ENCODE peak calls at places on chromosomes 13 and 19, in nine cellular contexts. N, V, K, M, L, R, C, G and Q are unnamed samples.

GRCh38 chr13:93689333-93689732 is 462.7 kb downstream of the GPC6 start:
- DNase-seq in L (no peak), V (no peak), R (no peak), M (no peak), N (peak), G (no peak), C (no peak), K (no peak), Q (no peak)

GRCh38 chr13:31035162-31035951 is 102.9 kb downstream of the TEX26 start:
- DNase-seq in M (no peak), G (no peak), K (no peak), C (no peak), N (no peak), V (no peak), R (peak), L (no peak), Q (no peak)

GRCh38 chr19:53037101-53038097 is 7.1 kb upstream of the ERVV-2 start:
- DNase-seq in L (no peak), M (peak), G (peak), N (no peak), R (peak), V (no peak), C (no peak), K (no peak), Q (peak)

GRCh38 chr13:73040968-73041580 is 17.7 kb upstream of the KLF5 start:
- DNase-seq in C (no peak), R (no peak), V (no peak), K (no peak), G (no peak), L (no peak), M (no peak), N (no peak), Q (no peak)

GRCh38 chr13:92838786-92839185 is 387.8 kb upstream of the GPC6 start:
- DNase-seq in K (no peak), R (no peak), N (no peak), M (no peak), C (no peak), V (no peak), G (no peak), L (no peak), Q (peak)

GRCh38 chr13:24267283-24267682 is 42.1 kb upstream of the C1QTNF9 start:
- DNase-seq in K (no peak), N (no peak), R (peak), V (no peak), L (no peak), G (no peak), C (no peak), M (no peak), Q (no peak)

GRCh38 chr13:51315658-51316057 is 23.8 kb upstream of the SERPINE3 start:
- DNase-seq in C (no peak), M (no peak), L (no peak), G (no peak), R (no peak), N (peak), V (no peak), K (no peak), Q (no peak)

GRCh38 chr13:57874530-57874929 is 243.0 kb downstream of the PCDH17 start:
- DNase-seq in V (no peak), M (no peak), K (no peak), G (no peak), C (no peak), R (peak), N (no peak), L (no peak), Q (no peak)

GRCh38 chr13:111373486-111373885 is 53.0 kb downstream of the TEX29 start:
- DNase-seq in G (no peak), M (no peak), L (no peak), N (no peak), V (no peak), K (no peak), C (no peak), R (no peak), Q (no peak)

GRCh38 chr19:17830567-17831418 is 9.5 kb upstream of the INSL3 start:
- DNase-seq in C (peak), V (peak), G (peak), N (peak), K (peak), M (peak), R (peak), L (peak), Q (peak)

GRCh38 chr19:45496349-45496953 is 396 bp downstream of the RTN2 start:
- DNase-seq in G (no peak), L (no peak), M (peak), V (no peak), N (peak), K (no peak), R (no peak), C (no peak), Q (no peak)

GRCh38 chr19:51735759-51736449 is 12.1 kb upstream of the HAS1 start:
- DNase-seq in L (no peak), M (no peak), K (no peak), R (peak), V (no peak), G (no peak), N (no peak), C (peak), Q (no peak)

GRCh38 chr13:88107486-88108044 is 436.4 kb downstream of the SLITRK5 start:
- DNase-seq in G (no peak), R (no peak), K (no peak), V (no peak), M (no peak), N (no peak), C (no peak), L (no peak), Q (no peak)

GRCh38 chr13:96899946-96900345 is 94.3 kb downstream of the OXGR1 start:
- DNase-seq in K (no peak), R (no peak), V (no peak), G (no peak), L (no peak), N (peak), C (no peak), M (no peak), Q (no peak)

GRCh38 chr19:55111238-55111831 is 6.1 kb downstream of the PPP1R12C start:
- DNase-seq in G (no peak), N (no peak), C (no peak), V (no peak), L (no peak), R (no peak), K (no peak), M (no peak), Q (no peak)

GRCh38 chr13:91358384-91358776 is 10.9 kb downstream of the MIR17HG start:
- DNase-seq in V (no peak), N (peak), M (no peak), L (no peak), C (no peak), G (no peak), R (no peak), K (peak), Q (no peak)

GRCh38 chr13:30151398-30151797 is 156.0 kb downstream of the KATNAL1 start:
- DNase-seq in L (no peak), R (no peak), K (no peak), V (no peak), M (no peak), C (no peak), N (peak), G (no peak), Q (no peak)

GRCh38 chr13:73064991-73065390 is 6.2 kb downstream of the KLF5 start:
- DNase-seq in G (no peak), N (no peak), V (no peak), L (no peak), R (no peak), K (no peak), M (no peak), C (no peak), Q (no peak)